ENCODE peak calls at places on chromosomes 12 and 14, in seven cellular contexts. One of them, this sample, is unnamed.

GRCh38 chr12:125072496-125072895 is 7.3 kb downstream of the AACS start:
- DNase-seq in prostate gland: no peak
- DNase-seq in naive thymus-derived CD4-positive, alpha-beta T cell: no peak
- DNase-seq in GM23248: no peak
- DNase-seq in WERI-Rb-1: no peak
- DNase-seq in suprapubic skin: no peak
- DNase-seq in ovary: no peak
- DNase-seq in this sample: no peak

GRCh38 chr14:21103165-21103709 is 2.4 kb downstream of the TMEM253 start:
- DNase-seq in prostate gland: no peak
- DNase-seq in naive thymus-derived CD4-positive, alpha-beta T cell: no peak
- DNase-seq in GM23248: no peak
- DNase-seq in WERI-Rb-1: no peak
- DNase-seq in suprapubic skin: no peak
- DNase-seq in ovary: no peak
- DNase-seq in this sample: no peak

GRCh38 chr12:79127268-79127895 is 262.8 kb downstream of the SYT1 start:
- DNase-seq in prostate gland: no peak
- DNase-seq in naive thymus-derived CD4-positive, alpha-beta T cell: no peak
- DNase-seq in GM23248: peak
- DNase-seq in WERI-Rb-1: no peak
- DNase-seq in suprapubic skin: no peak
- DNase-seq in ovary: no peak
- DNase-seq in this sample: no peak

GRCh38 chr14:54529811-54530210 is 20.1 kb downstream of the CGRRF1 start:
- DNase-seq in prostate gland: peak
- DNase-seq in naive thymus-derived CD4-positive, alpha-beta T cell: no peak
- DNase-seq in GM23248: peak
- DNase-seq in WERI-Rb-1: no peak
- DNase-seq in suprapubic skin: no peak
- DNase-seq in ovary: no peak
- DNase-seq in this sample: no peak

GRCh38 chr12:12551115-12551514 is 11.5 kb downstream of the DUSP16 start:
- DNase-seq in prostate gland: no peak
- DNase-seq in naive thymus-derived CD4-positive, alpha-beta T cell: no peak
- DNase-seq in GM23248: no peak
- DNase-seq in WERI-Rb-1: no peak
- DNase-seq in suprapubic skin: no peak
- DNase-seq in ovary: no peak
- DNase-seq in this sample: no peak

GRCh38 chr12:12671850-12672660 is 23.9 kb downstream of the GPR19 start:
- DNase-seq in prostate gland: no peak
- DNase-seq in naive thymus-derived CD4-positive, alpha-beta T cell: no peak
- DNase-seq in GM23248: peak
- DNase-seq in WERI-Rb-1: no peak
- DNase-seq in suprapubic skin: no peak
- DNase-seq in ovary: no peak
- DNase-seq in this sample: no peak

GRCh38 chr12:113655479-113655878 is 183.8 kb upstream of the LHX5 start:
- DNase-seq in prostate gland: no peak
- DNase-seq in naive thymus-derived CD4-positive, alpha-beta T cell: no peak
- DNase-seq in GM23248: no peak
- DNase-seq in WERI-Rb-1: no peak
- DNase-seq in suprapubic skin: no peak
- DNase-seq in ovary: no peak
- DNase-seq in this sample: no peak

GRCh38 chr12:105911966-105912365 is 226.8 kb downstream of the NUAK1 start:
- DNase-seq in prostate gland: no peak
- DNase-seq in naive thymus-derived CD4-positive, alpha-beta T cell: no peak
- DNase-seq in GM23248: peak
- DNase-seq in WERI-Rb-1: no peak
- DNase-seq in suprapubic skin: no peak
- DNase-seq in ovary: no peak
- DNase-seq in this sample: no peak

GRCh38 chr14:21997300-21997699 is 323.7 kb upstream of the OR4E1 start:
- DNase-seq in prostate gland: no peak
- DNase-seq in naive thymus-derived CD4-positive, alpha-beta T cell: peak
- DNase-seq in GM23248: peak
- DNase-seq in WERI-Rb-1: no peak
- DNase-seq in suprapubic skin: no peak
- DNase-seq in ovary: no peak
- DNase-seq in this sample: no peak

GRCh38 chr12:123101467-123102004 is 49.4 kb downstream of the PITPNM2 start:
- DNase-seq in prostate gland: no peak
- DNase-seq in naive thymus-derived CD4-positive, alpha-beta T cell: no peak
- DNase-seq in GM23248: no peak
- DNase-seq in WERI-Rb-1: no peak
- DNase-seq in suprapubic skin: no peak
- DNase-seq in ovary: no peak
- DNase-seq in this sample: no peak

GRCh38 chr12:4289334-4289878 is 15.8 kb downstream of the CCND2 start:
- DNase-seq in prostate gland: no peak
- DNase-seq in naive thymus-derived CD4-positive, alpha-beta T cell: no peak
- DNase-seq in GM23248: no peak
- DNase-seq in WERI-Rb-1: no peak
- DNase-seq in suprapubic skin: peak
- DNase-seq in ovary: no peak
- DNase-seq in this sample: no peak

GRCh38 chr12:51471465-51471864 is 46.8 kb downstream of the SLC4A8 start:
- DNase-seq in prostate gland: no peak
- DNase-seq in naive thymus-derived CD4-positive, alpha-beta T cell: no peak
- DNase-seq in GM23248: no peak
- DNase-seq in WERI-Rb-1: no peak
- DNase-seq in suprapubic skin: no peak
- DNase-seq in ovary: no peak
- DNase-seq in this sample: no peak

GRCh38 chr14:75422169-75422568 is 5.7 kb upstream of the JDP2 start:
- DNase-seq in prostate gland: no peak
- DNase-seq in naive thymus-derived CD4-positive, alpha-beta T cell: no peak
- DNase-seq in GM23248: peak
- DNase-seq in WERI-Rb-1: no peak
- DNase-seq in suprapubic skin: no peak
- DNase-seq in ovary: no peak
- DNase-seq in this sample: no peak

GRCh38 chr14:50087350-50088116 is 28.8 kb downstream of the VCPKMT start:
- DNase-seq in prostate gland: no peak
- DNase-seq in naive thymus-derived CD4-positive, alpha-beta T cell: peak
- DNase-seq in GM23248: no peak
- DNase-seq in WERI-Rb-1: no peak
- DNase-seq in suprapubic skin: no peak
- DNase-seq in ovary: no peak
- DNase-seq in this sample: no peak

GRCh38 chr14:31124197-31124596 is 83.4 kb downstream of the HECTD1 start:
- DNase-seq in prostate gland: no peak
- DNase-seq in naive thymus-derived CD4-positive, alpha-beta T cell: peak
- DNase-seq in GM23248: no peak
- DNase-seq in WERI-Rb-1: no peak
- DNase-seq in suprapubic skin: no peak
- DNase-seq in ovary: no peak
- DNase-seq in this sample: no peak

GRCh38 chr14:50947446-50947845 is 3.2 kb upstream of the PYGL start:
- DNase-seq in prostate gland: no peak
- DNase-seq in naive thymus-derived CD4-positive, alpha-beta T cell: no peak
- DNase-seq in GM23248: peak
- DNase-seq in WERI-Rb-1: no peak
- DNase-seq in suprapubic skin: no peak
- DNase-seq in ovary: no peak
- DNase-seq in this sample: no peak

GRCh38 chr14:63761356-63762117 is 33.7 kb upstream of the SGPP1 start:
- DNase-seq in prostate gland: no peak
- DNase-seq in naive thymus-derived CD4-positive, alpha-beta T cell: no peak
- DNase-seq in GM23248: no peak
- DNase-seq in WERI-Rb-1: no peak
- DNase-seq in suprapubic skin: no peak
- DNase-seq in ovary: no peak
- DNase-seq in this sample: no peak

GRCh38 chr12:116441292-116441691 is 117.9 kb upstream of the MAP1LC3B2 start:
- DNase-seq in prostate gland: no peak
- DNase-seq in naive thymus-derived CD4-positive, alpha-beta T cell: no peak
- DNase-seq in GM23248: peak
- DNase-seq in WERI-Rb-1: no peak
- DNase-seq in suprapubic skin: no peak
- DNase-seq in ovary: no peak
- DNase-seq in this sample: no peak

GRCh38 chr12:110741795-110742717 is 635 bp downstream of the PPP1CC start:
- DNase-seq in prostate gland: no peak
- DNase-seq in naive thymus-derived CD4-positive, alpha-beta T cell: peak
- DNase-seq in GM23248: peak
- DNase-seq in WERI-Rb-1: peak
- DNase-seq in suprapubic skin: peak
- DNase-seq in ovary: no peak
- DNase-seq in this sample: no peak

GRCh38 chr12:110743571-110744093 is 941 bp upstream of the PPP1CC start:
- DNase-seq in prostate gland: no peak
- DNase-seq in naive thymus-derived CD4-positive, alpha-beta T cell: no peak
- DNase-seq in GM23248: peak
- DNase-seq in WERI-Rb-1: no peak
- DNase-seq in suprapubic skin: peak
- DNase-seq in ovary: peak
- DNase-seq in this sample: peak

GRCh38 chr12:110741371-110741770 is 1.3 kb downstream of the PPP1CC start:
- DNase-seq in prostate gland: no peak
- DNase-seq in naive thymus-derived CD4-positive, alpha-beta T cell: peak
- DNase-seq in GM23248: peak
- DNase-seq in WERI-Rb-1: no peak
- DNase-seq in suprapubic skin: no peak
- DNase-seq in ovary: no peak
- DNase-seq in this sample: no peak

GRCh38 chr12:110744176-110744575 is 1.5 kb upstream of the PPP1CC start:
- DNase-seq in prostate gland: no peak
- DNase-seq in naive thymus-derived CD4-positive, alpha-beta T cell: no peak
- DNase-seq in GM23248: peak
- DNase-seq in WERI-Rb-1: no peak
- DNase-seq in suprapubic skin: no peak
- DNase-seq in ovary: peak
- DNase-seq in this sample: no peak

DNA sequence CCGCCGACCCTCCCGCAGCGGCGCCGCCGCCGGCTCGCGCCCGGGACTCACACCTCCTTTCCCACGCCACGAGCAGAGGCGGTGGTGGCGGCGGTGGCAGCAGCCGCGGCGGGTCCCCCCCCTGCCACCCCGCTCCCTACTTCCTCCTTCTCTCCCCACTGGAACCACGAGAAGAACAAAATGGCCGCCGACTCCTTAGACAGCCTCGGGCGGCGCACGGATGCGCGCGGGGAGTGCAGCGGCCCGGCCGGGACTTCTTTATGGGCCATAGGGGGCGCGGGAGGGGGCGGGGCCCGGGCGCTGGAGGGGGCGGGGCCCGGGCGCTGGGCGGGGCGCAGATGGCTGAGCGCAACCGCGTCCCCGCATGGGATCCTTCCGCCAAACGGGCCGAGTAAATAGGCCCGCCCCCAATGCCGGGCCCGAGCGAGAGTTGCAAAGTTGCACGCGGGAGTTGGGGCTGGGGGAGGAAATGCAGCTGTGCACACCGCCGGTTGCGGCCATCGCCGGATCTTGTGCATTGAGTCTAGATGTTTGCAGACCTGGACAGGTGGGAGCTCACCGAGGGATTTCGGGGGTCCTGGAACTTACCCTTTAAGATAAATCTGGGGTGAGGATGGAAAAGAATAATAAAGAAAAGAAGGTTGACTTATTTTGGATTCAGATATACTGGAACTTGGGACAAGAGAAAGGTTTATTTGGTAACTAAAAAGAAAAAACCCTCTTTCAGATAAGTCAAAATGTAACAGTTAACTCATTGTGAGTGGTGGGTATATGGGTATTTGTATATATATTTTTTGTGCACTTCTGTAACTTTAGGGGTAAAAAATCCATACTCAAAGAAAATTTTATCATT is at the start of gene PPP1CC:
- DNase-seq in prostate gland: peak
- DNase-seq in naive thymus-derived CD4-positive, alpha-beta T cell: peak
- DNase-seq in GM23248: peak
- DNase-seq in WERI-Rb-1: peak
- DNase-seq in suprapubic skin: peak
- DNase-seq in ovary: peak
- DNase-seq in this sample: peak
- H3K27ac ChIP-seq in prostate gland: peak
- H3K27ac ChIP-seq in naive thymus-derived CD4-positive, alpha-beta T cell: peak
- H3K27ac ChIP-seq in GM23248: peak
- H3K27ac ChIP-seq in WERI-Rb-1: peak
- H3K27ac ChIP-seq in suprapubic skin: peak
- H3K27ac ChIP-seq in ovary: peak
- H3K27ac ChIP-seq in this sample: peak

GRCh38 chr12:110451263-110451662 is 1.1 kb upstream of the ARPC3 start:
- DNase-seq in prostate gland: no peak
- DNase-seq in naive thymus-derived CD4-positive, alpha-beta T cell: no peak
- DNase-seq in GM23248: no peak
- DNase-seq in WERI-Rb-1: no peak
- DNase-seq in suprapubic skin: no peak
- DNase-seq in ovary: no peak
- DNase-seq in this sample: no peak
- H3K27ac ChIP-seq in prostate gland: peak
- H3K27ac ChIP-seq in naive thymus-derived CD4-positive, alpha-beta T cell: peak
- H3K27ac ChIP-seq in GM23248: no peak
- H3K27ac ChIP-seq in WERI-Rb-1: no peak
- H3K27ac ChIP-seq in suprapubic skin: no peak
- H3K27ac ChIP-seq in ovary: no peak
- H3K27ac ChIP-seq in this sample: peak

DNA sequence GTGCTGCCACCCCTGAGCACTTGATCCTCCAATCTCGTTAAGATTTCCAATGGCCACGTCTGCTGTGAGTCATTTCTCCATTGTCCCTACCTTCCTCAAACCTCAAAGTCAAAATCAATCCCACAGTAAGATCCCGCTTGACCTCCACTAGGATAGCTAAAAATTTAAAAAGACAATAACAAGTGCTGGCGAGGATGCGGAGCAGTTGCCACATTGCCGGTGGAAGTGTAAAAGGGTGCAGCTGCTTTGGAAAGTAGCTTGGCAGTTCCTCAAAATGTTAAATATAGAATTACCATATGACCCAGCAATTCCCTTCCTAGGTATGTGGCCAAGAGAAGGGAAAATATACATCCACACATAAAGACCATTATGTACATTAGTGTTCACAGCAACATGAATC is 9.5 kb upstream of the BCL7A start:
- DNase-seq in prostate gland: no peak
- DNase-seq in naive thymus-derived CD4-positive, alpha-beta T cell: no peak
- DNase-seq in GM23248: no peak
- DNase-seq in WERI-Rb-1: no peak
- DNase-seq in suprapubic skin: no peak
- DNase-seq in ovary: no peak
- DNase-seq in this sample: no peak
- H3K27ac ChIP-seq in prostate gland: no peak
- H3K27ac ChIP-seq in naive thymus-derived CD4-positive, alpha-beta T cell: no peak
- H3K27ac ChIP-seq in GM23248: no peak
- H3K27ac ChIP-seq in WERI-Rb-1: no peak
- H3K27ac ChIP-seq in suprapubic skin: no peak
- H3K27ac ChIP-seq in ovary: no peak
- H3K27ac ChIP-seq in this sample: no peak

GRCh38 chr14:85554106-85554505 is 24.2 kb downstream of the FLRT2 start:
- DNase-seq in prostate gland: no peak
- DNase-seq in naive thymus-derived CD4-positive, alpha-beta T cell: no peak
- DNase-seq in GM23248: no peak
- DNase-seq in WERI-Rb-1: no peak
- DNase-seq in suprapubic skin: no peak
- DNase-seq in ovary: no peak
- DNase-seq in this sample: no peak

GRCh38 chr14:85546390-85546789 is 16.4 kb downstream of the FLRT2 start:
- DNase-seq in prostate gland: no peak
- DNase-seq in naive thymus-derived CD4-positive, alpha-beta T cell: no peak
- DNase-seq in GM23248: no peak
- DNase-seq in WERI-Rb-1: no peak
- DNase-seq in suprapubic skin: no peak
- DNase-seq in ovary: no peak
- DNase-seq in this sample: no peak

GRCh38 chr14:85549697-85550096 is 19.8 kb downstream of the FLRT2 start:
- DNase-seq in prostate gland: no peak
- DNase-seq in naive thymus-derived CD4-positive, alpha-beta T cell: no peak
- DNase-seq in GM23248: no peak
- DNase-seq in WERI-Rb-1: no peak
- DNase-seq in suprapubic skin: no peak
- DNase-seq in ovary: no peak
- DNase-seq in this sample: no peak
- H3K27ac ChIP-seq in prostate gland: no peak
- H3K27ac ChIP-seq in naive thymus-derived CD4-positive, alpha-beta T cell: no peak
- H3K27ac ChIP-seq in GM23248: no peak
- H3K27ac ChIP-seq in WERI-Rb-1: no peak
- H3K27ac ChIP-seq in suprapubic skin: no peak
- H3K27ac ChIP-seq in ovary: no peak
- H3K27ac ChIP-seq in this sample: no peak

This sample was measured in left ventricle myocardium inferior.